ENCODE peak calls at places on chromosomes 12 and 14, in four cellular contexts. R is suprapubic skin, I is Panc1, V is K562. Y is an unnamed sample.

GRCh38 chr14:105092124-105092911 is 27.1 kb upstream of the GPR132 start:
- DNase-seq in I (no peak), R (peak), V (no peak), Y (peak)

GRCh38 chr14:52911904-52912303 is 38.9 kb downstream of the FERMT2 start:
- DNase-seq in I (no peak), V (no peak), R (no peak), Y (no peak)

GRCh38 chr12:1518763-1519516 is 75.4 kb downstream of the FBXL14 start:
- DNase-seq in R (no peak), V (peak), I (peak), Y (no peak)

GRCh38 chr12:122064780-122065588 is 13.6 kb upstream of the MLXIP start:
- DNase-seq in I (no peak), R (no peak), V (peak), Y (no peak)

GRCh38 chr14:61653507-61653906 is 41.8 kb upstream of the HIF1A start:
- DNase-seq in I (no peak), V (no peak), R (no peak), Y (no peak)

GRCh38 chr14:103859416-103860202 is 12.2 kb upstream of the PPP1R13B start:
- DNase-seq in I (no peak), R (no peak), V (no peak), Y (no peak)

GRCh38 chr12:43370299-43370698 is 181.7 kb downstream of the ADAMTS20 start:
- DNase-seq in R (no peak), I (peak), V (no peak), Y (no peak)

GRCh38 chr14:101229666-101230065 is 326.1 kb upstream of the RTL1 start:
- DNase-seq in V (no peak), R (no peak), I (no peak), Y (no peak)

GRCh38 chr12:86838709-86839108 is 582.5 kb upstream of the MGAT4C start:
- DNase-seq in I (no peak), V (no peak), R (no peak), Y (no peak)

GRCh38 chr12:99108924-99109323 is 463.8 kb downstream of the APAF1 start:
- DNase-seq in I (no peak), V (no peak), R (no peak), Y (no peak)

GRCh38 chr12:49017764-49018281 is 753 bp downstream of the PRKAG1 start:
- DNase-seq in R (peak), I (no peak), V (peak), Y (no peak)

GRCh38 chr12:94262228-94263010 is 114.0 kb downstream of the PLXNC1 start:
- DNase-seq in R (peak), V (peak), I (no peak), Y (peak)

GRCh38 chr14:39395555-39396254 is 36.5 kb downstream of the FBXO33 start:
- DNase-seq in V (no peak), R (no peak), I (no peak), Y (no peak)

GRCh38 chr12:95601626-95602025 is 50.4 kb upstream of the USP44 start:
- DNase-seq in I (no peak), R (no peak), V (no peak), Y (no peak)

GRCh38 chr14:37591941-37592287 is 3.1 kb downstream of the FOXA1 start:
- DNase-seq in I (no peak), R (no peak), V (no peak), Y (peak)

GRCh38 chr12:97899956-97900355 is 437.4 kb downstream of the RMST start:
- DNase-seq in V (no peak), I (no peak), R (no peak), Y (no peak)

GRCh38 chr14:75561013-75561432 is 17.4 kb upstream of the FLVCR2 start:
- DNase-seq in V (peak), I (peak), R (peak), Y (peak)

GRCh38 chr12:105561981-105562726 is 231.7 kb downstream of the C12orf75 start:
- DNase-seq in R (no peak), I (peak), V (no peak), Y (peak)

GRCh38 chr12:77122236-77122635 is 56.9 kb upstream of the E2F7 start:
- DNase-seq in V (no peak), R (no peak), I (peak), Y (no peak)

GRCh38 chr14:76495983-76496382 is 120.0 kb downstream of the ESRRB start:
- DNase-seq in R (no peak), I (no peak), V (no peak), Y (no peak)

GRCh38 chr14:58637040-58637390 is 747 bp upstream of the DACT1 start:
- DNase-seq in V (no peak), R (peak), I (no peak), Y (peak)

GRCh38 chr14:31261859-31262739 is 54.5 kb upstream of the HECTD1 start:
- DNase-seq in V (no peak), R (peak), I (no peak), Y (peak)

GRCh38 chr12:30594509-30594908 is 101.2 kb downstream of the IPO8 start:
- DNase-seq in V (no peak), R (no peak), I (no peak), Y (no peak)

GRCh38 chr12:78406776-78407335 is 457.7 kb upstream of the SYT1 start:
- DNase-seq in R (no peak), I (no peak), V (no peak), Y (no peak)

GRCh38 chr14:68216957-68217356 is 397.4 kb downstream of the RAD51B start:
- DNase-seq in R (no peak), I (no peak), V (no peak), Y (no peak)

GRCh38 chr12:72485017-72485701 is 213.0 kb downstream of the TRHDE start:
- DNase-seq in R (no peak), V (no peak), I (no peak), Y (no peak)

GRCh38 chr12:4069046-4070010 is 196.1 kb upstream of the PARP11 start:
- DNase-seq in I (no peak), V (no peak), R (no peak), Y (no peak)

GRCh38 chr12:83470749-83471148 is 784.0 kb downstream of the TMTC2 start:
- DNase-seq in V (no peak), R (no peak), I (no peak), Y (no peak)

GRCh38 chr14:97888331-97888730 is 1091.1 kb downstream of the VRK1 start:
- DNase-seq in I (no peak), R (no peak), V (no peak), Y (no peak)

GRCh38 chr14:97280526-97280925 is 483.3 kb downstream of the VRK1 start:
- DNase-seq in V (no peak), I (no peak), R (no peak), Y (no peak)

GRCh38 chr12:120722784-120723183 is 2.8 kb upstream of the ACADS start:
- DNase-seq in V (no peak), I (no peak), R (no peak), Y (no peak)

GRCh38 chr14:51081712-51082111 is 13.2 kb downstream of the TRIM9 start:
- DNase-seq in I (no peak), V (no peak), R (no peak), Y (no peak)

GRCh38 chr12:122304924-122305323 is 38.6 kb upstream of the VPS33A start:
- DNase-seq in I (no peak), V (no peak), R (no peak), Y (no peak)

GRCh38 chr14:54652188-54652889 is 85.4 kb downstream of the SAMD4A start:
- DNase-seq in R (peak), V (no peak), I (peak), Y (peak)
- TF ChIP-seq POLR2AphosphoS5 in R (peak), V (no peak), I (peak), Y (peak)

DNA sequence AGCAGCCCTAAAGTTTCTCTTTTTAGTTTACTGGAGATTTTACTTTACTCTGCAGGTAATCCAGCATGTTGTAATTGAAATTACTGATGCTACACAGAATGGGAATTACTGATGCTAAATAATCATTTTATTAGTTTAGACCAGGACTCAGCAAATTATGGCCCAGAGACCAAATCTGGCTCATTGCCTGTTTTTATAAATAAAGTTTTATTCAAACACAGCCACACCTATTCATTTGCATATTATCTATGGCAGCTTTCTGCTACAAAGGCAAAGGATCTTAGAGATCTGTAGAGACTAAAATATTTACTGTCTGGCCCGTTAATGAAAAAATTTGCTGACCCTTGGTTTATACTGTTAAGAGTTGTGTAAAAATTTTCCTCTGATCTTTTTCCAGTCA is 216.1 kb downstream of the FUT8 start:
- DNase-seq in I (no peak), R (no peak), V (no peak), Y (no peak)
- H3K4me3 ChIP-seq in I (no peak), R (no peak), V (no peak), Y (no peak)

DNA sequence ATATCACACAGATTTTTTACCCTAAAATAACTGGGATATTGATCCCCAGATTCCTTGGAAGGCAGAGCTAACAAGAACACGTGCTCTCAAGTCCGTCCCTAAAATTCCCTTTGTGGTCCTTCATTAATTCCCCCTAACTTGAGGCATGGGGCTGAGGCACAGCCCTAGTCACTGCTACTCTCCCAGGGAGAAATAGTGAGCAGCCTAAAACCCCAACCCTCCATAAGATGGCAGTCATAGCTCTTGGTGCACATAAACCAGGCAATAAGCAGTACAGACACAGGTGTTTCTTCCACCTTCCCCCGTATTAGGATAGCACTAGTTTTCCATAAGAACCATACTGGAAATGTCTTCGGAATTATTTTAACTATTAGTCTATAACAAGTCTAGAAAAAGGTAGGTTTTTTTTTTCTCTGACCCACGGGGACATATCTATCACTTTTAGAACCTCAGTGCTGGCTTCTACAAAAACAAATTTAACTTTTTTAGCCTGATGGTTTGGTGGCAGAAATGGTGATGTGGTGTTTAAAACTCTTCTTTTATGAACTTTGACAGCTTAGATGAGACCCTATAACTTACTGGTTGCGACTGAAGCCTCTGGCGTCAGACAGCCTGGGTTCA is 3.1 kb upstream of the ARHGEF40 start:
- DNase-seq in R (no peak), V (peak), I (no peak), Y (no peak)
- TF ChIP-seq CTCF in R (no peak), V (peak), I (peak), Y (no peak)

GRCh38 chr12:54068423-54069070 is 14.9 kb downstream of the HOXC4 start:
- DNase-seq in V (no peak), I (no peak), R (no peak), Y (no peak)
- TF ChIP-seq POLR2AphosphoS5 in V (no peak), I (no peak), R (no peak), Y (no peak)

Y was measured in stomach.